ENCODE peak calls at places on chromosomes 7 and 10, in five cellular contexts. T is GM23338, N is ovary, B is NB4, X is BJ. L is an unnamed sample.

GRCh38 chr7:137476937-137477336 is 133.4 kb upstream of the PTN start:
- DNase-seq in T (no peak), N (no peak), B (no peak), X (no peak), L (no peak)

GRCh38 chr7:137169282-137169698 is 174.2 kb downstream of the PTN start:
- DNase-seq in T (peak), N (peak), B (peak), X (peak), L (no peak)

GRCh38 chr7:133056370-133057238 is 25.3 kb downstream of the CHCHD3 start:
- DNase-seq in T (no peak), N (no peak), B (no peak), X (no peak), L (no peak)

GRCh38 chr7:47690902-47691558 is 109.1 kb upstream of the TNS3 start:
- DNase-seq in T (no peak), N (no peak), B (no peak), X (peak), L (no peak)

GRCh38 chr7:27897441-27897847 is 157.5 kb downstream of the TAX1BP1 start:
- DNase-seq in T (no peak), N (no peak), B (no peak), X (no peak), L (no peak)

GRCh38 chr7:55493416-55493815 is 78.9 kb downstream of the VOPP1 start:
- DNase-seq in T (no peak), N (no peak), B (no peak), X (no peak), L (no peak)

GRCh38 chr7:95476904-95477594 is 8.7 kb upstream of the ASB4 start:
- DNase-seq in T (peak), N (peak), B (peak), X (no peak), L (no peak)

GRCh38 chr7:150432915-150433892 is 17.2 kb upstream of the GIMAP8 start:
- DNase-seq in T (no peak), N (no peak), B (peak), X (no peak), L (no peak)

GRCh38 chr10:88923525-88923924 is 29.0 kb downstream of the ACTA2 start:
- DNase-seq in T (no peak), N (no peak), B (no peak), X (no peak), L (no peak)

GRCh38 chr10:126904807-126905686 is at the start of gene DOCK1:
- DNase-seq in T (peak), N (peak), B (no peak), X (no peak), L (peak)

GRCh38 chr10:17980796-17981195 is 29.1 kb downstream of the SLC39A12 start:
- DNase-seq in T (no peak), N (no peak), B (no peak), X (no peak), L (no peak)

GRCh38 chr7:56062382-56062781 is 1.7 kb upstream of the SUMF2 start:
- DNase-seq in T (no peak), N (no peak), B (peak), X (no peak), L (no peak)

GRCh38 chr7:46752881-46753366 is 829.0 kb downstream of the TNS3 start:
- DNase-seq in T (no peak), N (no peak), B (peak), X (peak), L (no peak)

GRCh38 chr10:131584286-131584685 is 272.8 kb upstream of the TCERG1L start:
- DNase-seq in T (no peak), N (no peak), B (no peak), X (no peak), L (no peak)

GRCh38 chr10:123648595-123648994 is 17.6 kb upstream of the GPR26 start:
- DNase-seq in T (no peak), N (no peak), B (no peak), X (no peak), L (peak)

GRCh38 chr10:119422685-119423509 is 119.6 kb downstream of the RGS10 start:
- DNase-seq in T (no peak), N (no peak), B (no peak), X (no peak), L (no peak)

GRCh38 chr7:135684134-135684533 is 21.8 kb downstream of the STMP1 start:
- DNase-seq in T (no peak), N (no peak), B (no peak), X (no peak), L (no peak)

GRCh38 chr7:74343281-74344127 is 54.3 kb downstream of the CLIP2 start:
- DNase-seq in T (no peak), N (no peak), B (peak), X (no peak), L (no peak)

GRCh38 chr10:80468002-80468401 is 13.9 kb downstream of the TSPAN14 start:
- DNase-seq in T (peak), N (peak), B (peak), X (no peak), L (no peak)

GRCh38 chr10:122051609-122052385 is 62.8 kb downstream of the TACC2 start:
- DNase-seq in T (peak), N (no peak), B (peak), X (peak), L (no peak)
- TF ChIP-seq CTCF in T (peak), N (no peak), B (peak), X (peak), L (peak)

GRCh38 chr10:125144693-125145623 is 15.4 kb downstream of the CTBP2 start:
- DNase-seq in T (peak), N (no peak), B (peak), X (no peak), L (no peak)
- TF ChIP-seq CTCF in T (peak), N (no peak), B (peak), X (peak), L (peak)

GRCh38 chr10:71816421-71816851 is 34.6 kb downstream of the PSAP start:
- DNase-seq in T (no peak), N (no peak), B (no peak), X (no peak), L (no peak)

GRCh38 chr10:71818674-71819260 is 32.3 kb downstream of the PSAP start:
- DNase-seq in T (no peak), N (no peak), B (no peak), X (no peak), L (no peak)

GRCh38 chr10:71819479-71819878 is 31.6 kb downstream of the PSAP start:
- DNase-seq in T (no peak), N (no peak), B (no peak), X (no peak), L (no peak)

GRCh38 chr10:71816931-71817631 is 34.0 kb downstream of the PSAP start:
- DNase-seq in T (no peak), N (no peak), B (no peak), X (no peak), L (no peak)

DNA sequence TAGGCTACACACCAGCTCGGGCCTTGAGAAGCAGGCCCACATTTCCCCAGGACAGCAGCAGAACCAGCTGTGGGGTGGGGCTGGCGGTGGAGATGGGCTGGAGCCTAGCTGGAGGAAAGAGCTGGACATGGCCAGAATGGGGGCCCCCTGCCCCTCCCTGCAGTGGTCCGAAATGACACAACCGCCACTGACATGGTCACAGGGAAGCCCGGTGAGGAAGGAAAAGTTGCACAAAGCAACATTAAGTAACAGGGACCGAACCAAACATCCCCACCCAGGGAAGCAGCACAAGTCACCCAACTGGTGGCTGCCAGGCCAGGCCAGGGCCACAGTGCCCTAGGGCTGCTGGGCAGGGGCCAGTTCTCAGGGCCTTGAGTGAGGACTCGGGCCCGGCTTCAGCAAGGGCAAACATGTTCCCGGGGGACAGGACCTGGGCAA is 33.2 kb downstream of the PSAP start:
- DNase-seq in T (no peak), N (no peak), B (no peak), X (no peak), L (no peak)
- TF ChIP-seq CTCF in T (no peak), N (no peak), B (no peak), X (no peak), L (no peak)

GRCh38 chr10:103593022-103593570 is 99.6 kb downstream of the NEURL1 start:
- DNase-seq in T (no peak), N (no peak), B (no peak), X (no peak), L (no peak)
- TF ChIP-seq CTCF in T (peak), N (no peak), B (no peak), X (no peak), L (peak)

DNA sequence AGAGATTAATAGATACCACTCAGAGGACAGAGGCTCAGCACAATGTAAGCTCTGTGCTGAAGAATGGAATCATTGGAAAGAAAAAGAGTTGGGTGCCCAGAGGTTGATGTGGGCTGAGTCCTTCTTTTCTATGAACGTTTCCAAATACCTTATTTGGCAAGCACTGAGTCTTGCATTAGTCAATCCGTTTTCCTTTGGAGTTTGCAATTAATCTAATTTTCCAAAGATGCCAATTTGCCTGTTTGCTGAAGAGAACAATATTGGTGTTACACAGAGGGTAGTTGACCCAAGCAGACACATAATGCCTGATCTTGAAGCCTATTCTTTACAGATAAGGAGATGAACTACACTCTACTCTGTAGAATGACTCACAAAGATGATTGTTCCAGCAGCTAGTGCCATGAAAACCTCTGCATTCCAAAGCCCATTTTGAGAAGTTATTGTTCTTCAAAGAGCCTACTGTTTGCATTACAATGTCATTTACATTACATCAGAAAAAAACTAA is 55.4 kb upstream of the MET start:
- DNase-seq in T (peak), N (no peak), B (no peak), X (no peak), L (no peak)
- TF ChIP-seq CTCF in T (no peak), N (no peak), B (no peak), X (no peak), L (no peak)

DNA sequence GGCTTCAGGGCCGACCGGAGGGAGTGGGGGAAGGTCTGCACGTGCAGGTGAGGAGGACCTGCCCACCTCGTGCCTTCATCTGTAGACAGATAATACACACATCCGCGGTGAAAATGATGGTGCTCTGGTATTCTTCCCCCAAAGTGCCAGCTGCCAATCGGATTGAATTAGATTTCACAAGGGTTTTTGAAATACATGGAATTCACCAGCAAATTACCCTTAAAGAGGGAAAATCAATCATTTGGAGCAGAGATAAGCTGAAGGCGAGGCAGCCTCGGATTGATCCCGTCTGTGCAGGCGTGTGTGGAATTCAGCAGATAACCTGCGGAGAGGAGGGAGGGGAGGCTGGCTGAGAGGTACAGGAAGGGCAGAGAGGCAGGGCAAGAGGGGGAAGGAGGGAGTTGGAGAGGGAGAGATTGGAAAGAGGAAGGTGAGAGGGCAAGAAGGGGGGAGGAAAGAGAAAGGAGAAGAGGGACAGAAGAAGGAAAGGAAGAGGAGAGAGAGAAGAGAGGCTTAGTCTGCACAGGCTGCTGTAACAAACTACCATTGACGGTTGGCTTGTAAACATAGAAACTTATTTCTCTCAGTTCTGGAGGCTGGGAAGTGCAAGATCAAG is 84.2 kb downstream of the C10orf105 start:
- DNase-seq in T (no peak), N (no peak), B (no peak), X (no peak), L (no peak)
- TF ChIP-seq CTCF in T (no peak), N (no peak), B (no peak), X (no peak), L (no peak)

GRCh38 chr10:56116684-56117083 is 244.4 kb downstream of the ZWINT start:
- DNase-seq in T (peak), N (no peak), B (peak), X (no peak), L (no peak)
- TF ChIP-seq CTCF in T (peak), N (no peak), B (peak), X (no peak), L (peak)

GRCh38 chr10:91555455-91555854 is 77.4 kb downstream of the PPP1R3C start:
- DNase-seq in T (no peak), N (no peak), B (no peak), X (no peak), L (no peak)

GRCh38 chr10:91552260-91552659 is 80.6 kb downstream of the PPP1R3C start:
- DNase-seq in T (no peak), N (no peak), B (no peak), X (no peak), L (no peak)

GRCh38 chr10:91551856-91552255 is 81.0 kb downstream of the PPP1R3C start:
- DNase-seq in T (peak), N (peak), B (peak), X (no peak), L (no peak)

GRCh38 chr10:91549296-91549695 is 83.6 kb downstream of the PPP1R3C start:
- DNase-seq in T (no peak), N (no peak), B (no peak), X (no peak), L (no peak)

GRCh38 chr10:91552706-91553105 is 80.2 kb downstream of the PPP1R3C start:
- DNase-seq in T (peak), N (no peak), B (no peak), X (no peak), L (no peak)
- TF ChIP-seq CTCF in T (peak), N (peak), B (no peak), X (peak), L (peak)

L was measured in type B pancreatic cell.